ENCODE peak calls at places on chromosomes 13 and 19, in eight cellular contexts. One of them, this sample, is unnamed.

GRCh38 chr19:325173-325936 is 19.2 kb downstream of the MIER2 start:
- DNase-seq in T-helper 9 cell: no peak
- DNase-seq in sigmoid colon: no peak
- DNase-seq in cardiac fibroblast: no peak
- DNase-seq in LHCN-M2: no peak
- DNase-seq in left ventricle myocardium superior: no peak
- DNase-seq in activated naive CD8-positive, alpha-beta T cell treated with anti-CD3 and anti-CD28 coated beads for 36 hours: no peak
- DNase-seq in Caco-2: no peak
- DNase-seq in this sample: no peak

GRCh38 chr19:13430790-13431582 is 75.3 kb downstream of the CACNA1A start:
- DNase-seq in Caco-2: peak; percentile 38
- DNase-seq in T-helper 9 cell: peak; percentile 29
- DNase-seq in LHCN-M2: peak; percentile 37
- DNase-seq in sigmoid colon: no peak
- DNase-seq in left ventricle myocardium superior: peak; percentile 42
- DNase-seq in cardiac fibroblast: peak; percentile 67
- DNase-seq in activated naive CD8-positive, alpha-beta T cell treated with anti-CD3 and anti-CD28 coated beads for 36 hours: peak; percentile 43
- DNase-seq in this sample: peak; percentile 12

GRCh38 chr13:57437587-57437986 is 194.0 kb upstream of the PCDH17 start:
- DNase-seq in left ventricle myocardium superior: no peak
- DNase-seq in cardiac fibroblast: no peak
- DNase-seq in T-helper 9 cell: no peak
- DNase-seq in LHCN-M2: no peak
- DNase-seq in Caco-2: no peak
- DNase-seq in sigmoid colon: no peak
- DNase-seq in activated naive CD8-positive, alpha-beta T cell treated with anti-CD3 and anti-CD28 coated beads for 36 hours: no peak
- DNase-seq in this sample: no peak

GRCh38 chr19:12596927-12597548 is 13.6 kb downstream of the ZNF490 start:
- DNase-seq in sigmoid colon: no peak
- DNase-seq in Caco-2: no peak
- DNase-seq in activated naive CD8-positive, alpha-beta T cell treated with anti-CD3 and anti-CD28 coated beads for 36 hours: no peak
- DNase-seq in T-helper 9 cell: no peak
- DNase-seq in cardiac fibroblast: no peak
- DNase-seq in LHCN-M2: no peak
- DNase-seq in left ventricle myocardium superior: no peak
- DNase-seq in this sample: no peak

GRCh38 chr13:38394777-38395504 is 45.3 kb downstream of the UFM1 start:
- DNase-seq in LHCN-M2: peak; percentile 64
- DNase-seq in sigmoid colon: no peak
- DNase-seq in T-helper 9 cell: no peak
- DNase-seq in Caco-2: peak; percentile 71
- DNase-seq in cardiac fibroblast: peak; percentile 14
- DNase-seq in left ventricle myocardium superior: no peak
- DNase-seq in activated naive CD8-positive, alpha-beta T cell treated with anti-CD3 and anti-CD28 coated beads for 36 hours: no peak
- DNase-seq in this sample: no peak

GRCh38 chr13:97125051-97125809 is 96.9 kb upstream of the MBNL2 start:
- DNase-seq in sigmoid colon: peak; percentile 75
- DNase-seq in cardiac fibroblast: peak; percentile 81
- DNase-seq in left ventricle myocardium superior: peak; percentile 33
- DNase-seq in Caco-2: peak; percentile 46
- DNase-seq in T-helper 9 cell: no peak
- DNase-seq in activated naive CD8-positive, alpha-beta T cell treated with anti-CD3 and anti-CD28 coated beads for 36 hours: no peak
- DNase-seq in LHCN-M2: peak; percentile 98
- DNase-seq in this sample: no peak

GRCh38 chr13:38202730-38203129 is 146.9 kb upstream of the UFM1 start:
- DNase-seq in cardiac fibroblast: peak; percentile 62
- DNase-seq in sigmoid colon: no peak
- DNase-seq in LHCN-M2: peak; percentile 65
- DNase-seq in Caco-2: no peak
- DNase-seq in activated naive CD8-positive, alpha-beta T cell treated with anti-CD3 and anti-CD28 coated beads for 36 hours: no peak
- DNase-seq in T-helper 9 cell: no peak
- DNase-seq in left ventricle myocardium superior: no peak
- DNase-seq in this sample: no peak

GRCh38 chr13:111970501-111971155 is 96.3 kb upstream of the SOX1 start:
- DNase-seq in LHCN-M2: no peak
- DNase-seq in cardiac fibroblast: no peak
- DNase-seq in activated naive CD8-positive, alpha-beta T cell treated with anti-CD3 and anti-CD28 coated beads for 36 hours: no peak
- DNase-seq in sigmoid colon: no peak
- DNase-seq in T-helper 9 cell: no peak
- DNase-seq in Caco-2: no peak
- DNase-seq in left ventricle myocardium superior: no peak
- DNase-seq in this sample: no peak

GRCh38 chr13:96946709-96947311 is 47.5 kb downstream of the OXGR1 start:
- DNase-seq in cardiac fibroblast: no peak
- DNase-seq in Caco-2: peak; percentile 66
- DNase-seq in LHCN-M2: no peak
- DNase-seq in left ventricle myocardium superior: no peak
- DNase-seq in activated naive CD8-positive, alpha-beta T cell treated with anti-CD3 and anti-CD28 coated beads for 36 hours: no peak
- DNase-seq in T-helper 9 cell: no peak
- DNase-seq in sigmoid colon: no peak
- DNase-seq in this sample: no peak

GRCh38 chr19:1136201-1136600 is 32.4 kb downstream of the GPX4 start:
- DNase-seq in activated naive CD8-positive, alpha-beta T cell treated with anti-CD3 and anti-CD28 coated beads for 36 hours: no peak
- DNase-seq in sigmoid colon: no peak
- DNase-seq in LHCN-M2: no peak
- DNase-seq in left ventricle myocardium superior: no peak
- DNase-seq in T-helper 9 cell: no peak
- DNase-seq in cardiac fibroblast: no peak
- DNase-seq in Caco-2: no peak
- DNase-seq in this sample: no peak

GRCh38 chr19:47239610-47240296 is 8.8 kb upstream of the BBC3 start:
- DNase-seq in cardiac fibroblast: peak; percentile 19
- DNase-seq in left ventricle myocardium superior: peak; percentile 65
- DNase-seq in Caco-2: no peak
- DNase-seq in T-helper 9 cell: peak; percentile 60
- DNase-seq in sigmoid colon: peak; percentile 87
- DNase-seq in activated naive CD8-positive, alpha-beta T cell treated with anti-CD3 and anti-CD28 coated beads for 36 hours: peak; percentile 69
- DNase-seq in LHCN-M2: peak; percentile 68
- DNase-seq in this sample: peak; percentile 57

GRCh38 chr13:110559429-110559943 is 2.0 kb downstream of the RAB20 start:
- DNase-seq in activated naive CD8-positive, alpha-beta T cell treated with anti-CD3 and anti-CD28 coated beads for 36 hours: no peak
- DNase-seq in left ventricle myocardium superior: peak; percentile 74
- DNase-seq in Caco-2: no peak
- DNase-seq in T-helper 9 cell: no peak
- DNase-seq in sigmoid colon: peak; percentile 81
- DNase-seq in cardiac fibroblast: peak; percentile 51
- DNase-seq in LHCN-M2: no peak
- DNase-seq in this sample: no peak

GRCh38 chr13:74191036-74191809 is 57.0 kb upstream of the KLF12 start:
- DNase-seq in sigmoid colon: no peak
- DNase-seq in T-helper 9 cell: no peak
- DNase-seq in Caco-2: no peak
- DNase-seq in activated naive CD8-positive, alpha-beta T cell treated with anti-CD3 and anti-CD28 coated beads for 36 hours: peak; percentile 8
- DNase-seq in left ventricle myocardium superior: no peak
- DNase-seq in cardiac fibroblast: no peak
- DNase-seq in LHCN-M2: no peak
- DNase-seq in this sample: no peak

This sample was measured in effector CD8-positive, alpha-beta T cell.